ENCODE peak calls at places on chromosomes 1 and 21, in four cellular contexts. V is astrocyte of the spinal cord, Y is heart left ventricle, F is ovary. U is an unnamed sample.

GRCh38 chr1:10170362-10170665 is 40.1 kb upstream of the KIF1B start:
- DNase-seq in V (peak), Y (no peak), F (no peak), U (no peak)

GRCh38 chr1:229905031-229905545 is 161.9 kb upstream of the GALNT2 start:
- DNase-seq in Y (no peak), F (no peak), V (no peak), U (no peak)

GRCh38 chr1:228540161-228540917 is 53.2 kb downstream of the RNF187 start:
- DNase-seq in F (no peak), Y (no peak), V (no peak), U (no peak)

GRCh38 chr1:117162806-117163205 is 41.3 kb upstream of the TRIM45 start:
- DNase-seq in Y (no peak), F (no peak), V (no peak), U (no peak)

GRCh38 chr1:184315254-184315653 is 71.6 kb upstream of the C1orf21 start:
- DNase-seq in V (no peak), F (no peak), Y (no peak), U (peak)

GRCh38 chr1:112544011-112544688 is 35.4 kb downstream of the WNT2B start:
- DNase-seq in V (peak), Y (no peak), F (no peak), U (peak)

GRCh38 chr1:51877434-51878306 is 857 bp downstream of the NRDC start:
- DNase-seq in Y (no peak), V (peak), F (no peak), U (no peak)

GRCh38 chr1:116340506-116341240 is 32.4 kb upstream of the ATP1A1 start:
- DNase-seq in Y (no peak), F (no peak), V (no peak), U (no peak)

GRCh38 chr1:202255343-202255742 is 61.7 kb downstream of the LGR6 start:
- DNase-seq in V (no peak), F (peak), Y (no peak), U (no peak)

GRCh38 chr1:201686709-201687455 is 142.1 kb upstream of the IPO9 start:
- DNase-seq in V (no peak), F (no peak), Y (no peak), U (no peak)

GRCh38 chr1:37434292-37434907 is 40.0 kb upstream of the ZC3H12A start:
- DNase-seq in F (peak), Y (peak), V (peak), U (no peak)

GRCh38 chr1:174344162-174344561 is 103.6 kb upstream of the GPR52 start:
- DNase-seq in V (no peak), Y (no peak), F (no peak), U (no peak)

GRCh38 chr1:36116906-36117305 is 8.1 kb downstream of the COL8A2 start:
- DNase-seq in V (no peak), Y (no peak), F (no peak), U (no peak)

GRCh38 chr1:12745126-12745991 is 641 bp upstream of the CFAP107 start:
- DNase-seq in V (no peak), F (no peak), Y (no peak), U (no peak)

GRCh38 chr1:241998950-241999495 is at the start of gene MAP1LC3C:
- DNase-seq in F (no peak), V (no peak), Y (no peak), U (no peak)

GRCh38 chr1:44696789-44697188 is 22.3 kb downstream of the ARMH1 start:
- DNase-seq in F (no peak), Y (no peak), V (no peak), U (no peak)

GRCh38 chr1:174358344-174358743 is 89.4 kb upstream of the GPR52 start:
- DNase-seq in Y (no peak), V (peak), F (no peak), U (no peak)

GRCh38 chr1:150578278-150579109 is 916 bp downstream of the MCL1 start:
- DNase-seq in Y (peak), F (peak), V (peak), U (peak)

GRCh38 chr1:94039514-94039870 is 81.5 kb downstream of the ABCA4 start:
- DNase-seq in V (peak), F (peak), Y (peak), U (no peak)

GRCh38 chr1:8166436-8166835 is 140.3 kb upstream of the ERRFI1 start:
- DNase-seq in F (no peak), Y (no peak), V (no peak), U (no peak)

GRCh38 chr1:211633523-211633843 is 41.9 kb downstream of the NEK2 start:
- DNase-seq in Y (no peak), F (no peak), V (no peak), U (no peak)

GRCh38 chr1:233790662-233791371 is 113.7 kb upstream of the SLC35F3 start:
- DNase-seq in V (peak), F (peak), Y (peak), U (peak)

GRCh38 chr1:106676021-106676420 is 380.5 kb upstream of the PRMT6 start:
- DNase-seq in F (no peak), V (no peak), Y (no peak), U (peak)

GRCh38 chr1:22376546-22376945 is 75.1 kb upstream of the ZBTB40 start:
- DNase-seq in F (no peak), V (no peak), Y (no peak), U (no peak)

GRCh38 chr1:12197483-12197880 is 30.7 kb downstream of the TNFRSF1B start:
- DNase-seq in Y (no peak), F (no peak), V (no peak), U (no peak)

GRCh38 chr1:153490272-153491051 is 30.0 kb upstream of the S100A7 start:
- DNase-seq in F (peak), V (peak), Y (peak), U (peak)

GRCh38 chr1:117051224-117052064 is 8.7 kb upstream of the TTF2 start:
- DNase-seq in Y (no peak), F (no peak), V (no peak), U (no peak)

GRCh38 chr21:25464275-25464674 is 143.0 kb downstream of the MRPL39 start:
- DNase-seq in F (no peak), V (no peak), Y (no peak), U (no peak)

GRCh38 chr1:188027613-188028012 is 1198.9 kb downstream of the PLA2G4A start:
- DNase-seq in V (peak), Y (no peak), F (no peak), U (peak)

DNA sequence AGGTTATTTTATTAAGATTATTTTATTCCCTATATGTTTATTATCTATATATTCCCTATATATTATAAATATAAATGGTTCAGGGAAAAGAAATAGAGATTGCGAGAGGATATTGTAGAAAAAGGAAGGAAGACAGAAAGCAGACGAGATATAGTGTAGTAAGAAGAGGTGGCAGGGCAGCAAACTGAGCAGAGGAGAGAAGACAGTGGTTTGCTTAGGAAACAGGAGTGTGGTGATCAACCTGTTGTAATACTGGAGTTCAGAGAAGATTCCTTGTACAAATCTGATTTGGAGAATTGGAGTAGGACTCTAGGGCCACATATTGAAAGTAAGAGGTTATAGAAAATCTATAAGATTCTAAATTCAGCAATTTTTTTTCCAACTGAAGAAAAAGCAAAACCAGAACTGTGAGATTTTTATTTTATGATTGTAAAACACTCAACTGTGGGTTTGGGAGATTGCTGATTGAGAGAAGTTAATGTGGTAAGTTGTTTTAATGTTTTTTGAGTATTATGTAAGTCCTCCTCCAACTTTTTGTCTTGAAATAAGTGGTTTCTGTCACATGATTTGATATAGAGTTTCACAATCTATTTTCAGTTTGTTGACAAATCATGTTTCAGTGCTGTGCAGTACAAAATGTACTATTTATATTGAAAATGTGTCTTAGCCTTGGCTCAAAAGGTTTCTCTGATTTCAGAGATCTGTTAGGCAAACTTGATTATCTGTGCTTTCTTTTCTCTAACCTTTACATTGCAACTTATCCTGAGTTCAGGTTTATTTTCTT is 9.6 kb upstream of the AMY2B start:
- DNase-seq in F (no peak), Y (no peak), V (no peak), U (no peak)
- H3K4me3 ChIP-seq in F (no peak), Y (no peak), V (no peak), U (no peak)

GRCh38 chr1:38990746-38991637 is at the start of gene AKIRIN1:
- DNase-seq in Y (peak), F (peak), V (peak), U (peak)
- TF ChIP-seq CTCF in Y (peak), F (peak), V (no peak), U (no peak)

GRCh38 chr1:169904834-169905233 is 11.1 kb upstream of the SCYL3 start:
- DNase-seq in V (no peak), Y (no peak), F (no peak), U (no peak)

GRCh38 chr1:169899519-169900217 is 6.0 kb upstream of the SCYL3 start:
- DNase-seq in Y (no peak), F (no peak), V (no peak), U (no peak)

GRCh38 chr1:169900567-169900966 is 6.9 kb upstream of the SCYL3 start:
- DNase-seq in V (no peak), Y (no peak), F (no peak), U (no peak)

GRCh38 chr1:169902750-169903149 is 9.1 kb upstream of the SCYL3 start:
- DNase-seq in Y (no peak), V (no peak), F (no peak), U (no peak)

DNA sequence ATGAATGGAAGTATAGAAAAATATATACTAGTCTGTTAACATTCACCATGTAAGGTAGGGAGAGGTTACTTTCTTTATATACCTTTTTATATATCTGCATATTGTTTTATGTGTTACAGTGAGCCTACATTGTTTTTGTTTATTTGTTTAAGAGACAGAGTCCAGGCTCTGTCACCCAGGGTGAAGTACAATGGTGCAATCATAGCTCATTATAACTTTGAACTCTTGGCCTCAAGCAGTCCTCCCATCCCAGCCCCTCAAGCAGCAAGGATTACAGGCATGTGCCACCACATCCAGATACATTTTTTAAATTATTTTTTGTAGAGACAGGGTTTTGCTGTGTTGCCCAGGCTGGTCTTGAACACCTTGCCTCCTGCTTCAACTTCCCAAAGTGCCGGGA is 7.4 kb upstream of the SCYL3 start:
- DNase-seq in F (no peak), V (no peak), Y (no peak), U (no peak)
- H3K4me3 ChIP-seq in F (no peak), V (no peak), Y (no peak), U (no peak)

GRCh38 chr1:163365186-163365585 is 43.4 kb downstream of the NUF2 start:
- DNase-seq in V (no peak), F (no peak), Y (no peak), U (no peak)

GRCh38 chr1:163366555-163366954 is 44.8 kb downstream of the NUF2 start:
- DNase-seq in V (no peak), F (no peak), Y (no peak), U (no peak)

GRCh38 chr1:163357378-163357777 is 35.6 kb downstream of the NUF2 start:
- DNase-seq in Y (no peak), F (no peak), V (peak), U (no peak)

GRCh38 chr1:163361123-163361934 is 39.6 kb downstream of the NUF2 start:
- DNase-seq in V (no peak), Y (no peak), F (no peak), U (no peak)
- TF ChIP-seq CTCF in V (peak), Y (peak), F (no peak), U (peak)

U was measured in astrocyte of the cerebellum.